ENCODE peak calls at places on chromosomes 2 and 18, in seven cellular contexts. C is COLO829; K is activated naive CD8-positive, alpha-beta T cell treated with anti-CD3 and anti-CD28 coated beads for 36 hours; Z is T-helper 17 cell; E is naive thymus-derived CD8-positive, alpha-beta T cell; B is globus pallidus; L is NCI-H510A treated with DMSO at 0.1 percent for 48 hours. I is an unnamed sample.

GRCh38 chr2:31237348-31238017 is 3.5 kb downstream of the EHD3 start:
- DNase-seq in B (no peak), K (no peak), C (no peak), L (no peak), Z (no peak), E (no peak), I (no peak)

GRCh38 chr18:323253-323622 is 55.4 kb upstream of the THOC1 start:
- DNase-seq in B (peak; percentile 36), Z (no peak), E (no peak), K (no peak), L (no peak), C (no peak), I (no peak)

GRCh38 chr2:144711084-144711483 is 191.2 kb upstream of the ZEB2 start:
- DNase-seq in E (no peak), B (no peak), L (no peak), K (no peak), Z (no peak), C (no peak), I (no peak)

GRCh38 chr2:134231965-134232340 is 21.9 kb upstream of the MGAT5 start:
- DNase-seq in E (no peak), K (no peak), C (no peak), Z (no peak), B (no peak), L (no peak), I (no peak)

GRCh38 chr2:173192071-173192470 is 116.4 kb downstream of the MAP3K20 start:
- DNase-seq in K (no peak), Z (no peak), E (no peak), L (no peak), C (no peak), B (no peak), I (no peak)

GRCh38 chr18:44396550-44396949 is 284.1 kb upstream of the SETBP1 start:
- DNase-seq in K (no peak), B (no peak), L (no peak), Z (no peak), C (no peak), E (no peak), I (no peak)

GRCh38 chr2:68282814-68283812 is 30.8 kb upstream of the PPP3R1 start:
- DNase-seq in Z (no peak), K (no peak), E (no peak), C (peak; percentile 49), L (peak; percentile 46), B (peak; percentile 40), I (peak; percentile 44)

GRCh38 chr2:226772389-226773179 is 27.0 kb downstream of the IRS1 start:
- DNase-seq in C (no peak), E (no peak), B (no peak), L (no peak), K (no peak), Z (no peak), I (no peak)

GRCh38 chr2:173451137-173451536 is 96.5 kb downstream of the CDCA7 start:
- DNase-seq in E (no peak), K (peak; percentile 21), C (no peak), B (no peak), L (no peak), Z (no peak), I (peak; percentile 32)

GRCh38 chr2:21041943-21042707 is 1.7 kb downstream of the APOB start:
- DNase-seq in L (no peak), K (no peak), Z (no peak), E (no peak), C (no peak), B (no peak), I (no peak)

GRCh38 chr2:223001831-223002230 is 50.2 kb upstream of the KCNE4 start:
- DNase-seq in E (no peak), Z (no peak), C (no peak), L (no peak), K (no peak), B (no peak), I (no peak)

GRCh38 chr2:152696476-152696875 is 20.8 kb downstream of the PRPF40A start:
- DNase-seq in K (no peak), Z (no peak), C (no peak), B (no peak), E (no peak), L (no peak), I (no peak)

GRCh38 chr2:63768051-63768450 is 73.6 kb upstream of the UGP2 start:
- DNase-seq in C (no peak), K (no peak), E (no peak), Z (no peak), L (no peak), B (no peak), I (no peak)

I was measured in NCI-H345.